ENCODE peak calls at places on chromosomes 4 and X, in five cellular contexts. Q is H9, P is IMR-90, F is neuronal stem cell, I is H1. V is an unnamed sample. For H3K9me3, the result is how much of the 10 kb centered on the place peaks cover.

GRCh38 chr4:46506876-46507275 is 116.9 kb upstream of the GABRA2 start:
- DNase-seq in F (no peak), Q (no peak), I (no peak), P (no peak), V (peak)

GRCh38 chr4:169664615-169665014 is 44.2 kb downstream of the CLCN3 start:
- DNase-seq in P (no peak), I (no peak), Q (no peak), F (no peak), V (no peak)

GRCh38 chrX:44733931-44734330 is 109.9 kb upstream of the DUSP21 start:
- DNase-seq in Q (no peak), F (no peak), P (peak), I (no peak), V (no peak)

GRCh38 chr4:86453044-86453501 is 93.2 kb upstream of the MAPK10 start:
- DNase-seq in F (no peak), Q (no peak), P (peak), I (no peak), V (peak)

GRCh38 chr4:111991797-111992196 is 153.5 kb upstream of the FAM241A start:
- DNase-seq in F (no peak), Q (no peak), I (no peak), P (peak), V (peak)

GRCh38 chrX:39896951-39897740 is 200.6 kb downstream of the BCOR start:
- DNase-seq in P (peak), Q (peak), I (no peak), F (peak), V (peak)

GRCh38 chr4:53653484-53654053 is 62.3 kb upstream of the LNX1 start:
- DNase-seq in P (peak), Q (no peak), F (no peak), I (no peak), V (peak)

GRCh38 chr4:143441678-143442077 is 71.8 kb upstream of the SMARCA5 start:
- DNase-seq in P (no peak), Q (peak), I (no peak), F (no peak), V (no peak)

GRCh38 chr4:45283352-45283751 is 557.0 kb upstream of the GNPDA2 start:
- DNase-seq in F (no peak), I (no peak), P (no peak), Q (no peak), V (no peak)

GRCh38 chr4:20337261-20337664 is 85.6 kb downstream of the SLIT2 start:
- DNase-seq in I (no peak), Q (no peak), P (peak), F (no peak), V (no peak)

GRCh38 chrX:40006025-40007017 is 91.4 kb downstream of the BCOR start:
- DNase-seq in I (no peak), P (no peak), Q (peak), F (no peak), V (peak)

GRCh38 chr4:94976371-94977011 is 218.7 kb downstream of the BMPR1B start:
- DNase-seq in F (no peak), P (peak), Q (no peak), I (no peak), V (peak)

GRCh38 chr4:91127891-91128290 is 1000.7 kb downstream of the CCSER1 start:
- DNase-seq in Q (no peak), F (no peak), I (no peak), P (no peak), V (no peak)

GRCh38 chr4:121484633-121485032 is 103.8 kb upstream of the QRFPR start:
- DNase-seq in Q (peak), F (peak), I (no peak), P (peak), V (peak)

GRCh38 chr4:140098481-140099132 is 55.4 kb downstream of the MAML3 start:
- DNase-seq in Q (no peak), P (peak), F (no peak), I (no peak), V (peak)

GRCh38 chrX:22950278-22951266 is 49.2 kb upstream of the DDX53 start:
- DNase-seq in P (peak), Q (no peak), I (no peak), F (no peak), V (peak)

GRCh38 chr4:6474053-6474568 is 1.7 kb upstream of the PPP2R2C start:
- DNase-seq in I (no peak), F (no peak), P (no peak), Q (peak), V (no peak)

GRCh38 chrX:44343412-44343942 is at the start of gene EFHC2:
- DNase-seq in I (no peak), F (no peak), Q (peak), P (no peak), V (peak)

GRCh38 chr4:98838977-98839618 is 89.8 kb downstream of the EIF4E start:
- DNase-seq in P (peak), F (no peak), I (no peak), Q (no peak), V (peak)

GRCh38 chrX:109826954-109827708 is 94.1 kb upstream of the ACSL4 start:
- DNase-seq in F (no peak), P (peak), I (no peak), Q (no peak), V (peak)

GRCh38 chr4:165052627-165053026 is 1.0 kb upstream of the TRIM75 start:
- DNase-seq in I (no peak), P (no peak), Q (no peak), F (no peak), V (no peak)

GRCh38 chr4:16222957-16223527 is 3.2 kb downstream of the TAPT1 start:
- DNase-seq in F (no peak), Q (no peak), I (no peak), P (peak), V (peak)

GRCh38 chrX:144006811-144007210 is 122.9 kb downstream of the UBE2NL start:
- DNase-seq in I (no peak), Q (no peak), P (no peak), F (no peak), V (peak)
- H3K9me3 ChIP-seq in I (under half), Q (under half), P (under half), F (under half), V (under half)

DNA sequence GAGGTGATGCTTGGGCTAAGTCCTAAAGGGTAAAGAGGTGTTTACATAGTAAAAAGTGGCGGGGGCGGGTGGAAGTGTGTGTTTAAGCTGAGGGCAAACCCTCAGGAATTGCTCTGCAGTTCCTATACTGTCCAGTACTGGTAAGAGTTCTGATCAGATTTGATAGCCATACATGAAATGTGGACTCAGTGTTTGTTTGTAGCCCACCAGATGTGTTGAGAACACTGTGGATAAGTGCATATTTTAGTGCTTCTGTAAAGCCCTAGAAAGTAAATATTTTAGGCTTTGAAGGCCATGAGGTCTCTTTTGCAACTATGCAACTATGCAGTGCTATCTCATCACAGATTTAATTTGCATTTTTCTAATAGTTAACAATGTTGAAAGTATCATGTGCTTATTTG is 80.6 kb upstream of the EOLA2 start:
- DNase-seq in F (no peak), Q (no peak), P (peak), I (no peak), V (peak)
- H4K8ac ChIP-seq in F (no peak), Q (no peak), P (no peak), I (no peak), V (no peak)

DNA sequence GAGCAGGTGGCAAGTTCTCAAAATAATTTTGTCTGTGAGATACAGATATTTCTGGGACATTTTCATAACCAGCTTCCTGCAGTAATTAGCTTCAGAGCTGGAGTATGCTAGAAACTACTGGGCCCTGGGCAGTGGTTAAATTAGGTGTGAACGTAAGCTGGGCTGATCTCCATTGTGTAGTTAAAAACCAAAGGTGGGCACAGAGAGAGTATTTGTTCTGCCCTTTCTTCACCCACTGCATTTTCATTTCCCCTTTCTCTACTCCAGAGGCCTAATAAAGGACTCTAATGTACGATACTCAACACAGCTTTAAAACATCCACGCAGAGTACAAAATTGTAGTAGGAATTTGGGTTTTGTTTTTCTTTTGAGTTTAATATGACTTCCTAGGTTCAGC is 252.7 kb downstream of the SPRY1 start:
- DNase-seq in I (no peak), P (no peak), Q (no peak), F (no peak), V (no peak)
- H2AFZ ChIP-seq in I (peak), P (no peak), Q (no peak), F (peak), V (no peak)

GRCh38 chrX:144809025-144809424 is 438.3 kb upstream of the SPANXN1 start:
- DNase-seq in P (no peak), Q (no peak), F (no peak), I (no peak), V (no peak)
- H3K9me3 ChIP-seq in P (under half), Q (under half), F (under half), I (under half), V (under half)

GRCh38 chr4:2934077-2934812 is 29.0 kb downstream of the NOP14 start:
- DNase-seq in I (no peak), F (no peak), Q (no peak), P (peak), V (peak)

GRCh38 chr4:2932561-2932950 is 30.6 kb downstream of the NOP14 start:
- DNase-seq in Q (peak), P (no peak), I (no peak), F (no peak), V (no peak)

GRCh38 chr4:2934813-2935761 is 28.1 kb downstream of the NOP14 start:
- DNase-seq in P (peak), F (peak), I (peak), Q (peak), V (peak)

GRCh38 chr4:2932951-2933565 is 30.1 kb downstream of the NOP14 start:
- DNase-seq in F (no peak), I (no peak), P (no peak), Q (no peak), V (no peak)

DNA sequence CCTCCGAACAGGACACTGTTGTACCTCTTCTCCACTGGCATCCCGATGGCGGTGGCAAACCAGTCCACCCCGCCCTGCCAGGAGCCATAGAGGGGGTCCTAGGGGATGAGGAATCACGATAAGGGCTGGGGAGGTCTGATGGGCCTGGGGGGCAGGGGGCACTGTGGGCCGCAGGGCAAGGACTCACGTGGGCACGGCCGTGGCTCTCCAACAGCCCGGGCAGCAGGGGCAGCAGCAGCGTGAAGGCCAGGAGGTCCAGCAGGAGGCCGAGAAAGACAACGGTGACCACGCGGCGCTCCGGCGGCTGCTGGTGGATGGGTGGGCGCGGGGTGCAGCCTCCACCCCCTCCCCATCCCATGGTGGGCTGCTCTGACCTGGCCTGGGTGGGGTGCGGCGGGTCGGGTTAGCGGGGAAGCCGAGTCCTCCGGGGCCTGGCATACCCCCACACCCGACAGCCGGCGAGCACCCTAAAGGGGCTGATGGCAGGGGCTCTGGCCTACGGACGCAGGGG is 29.6 kb downstream of the NOP14 start:
- DNase-seq in Q (no peak), I (no peak), F (no peak), P (no peak), V (no peak)
- H4K8ac ChIP-seq in Q (no peak), I (no peak), F (no peak), P (peak), V (peak)

DNA sequence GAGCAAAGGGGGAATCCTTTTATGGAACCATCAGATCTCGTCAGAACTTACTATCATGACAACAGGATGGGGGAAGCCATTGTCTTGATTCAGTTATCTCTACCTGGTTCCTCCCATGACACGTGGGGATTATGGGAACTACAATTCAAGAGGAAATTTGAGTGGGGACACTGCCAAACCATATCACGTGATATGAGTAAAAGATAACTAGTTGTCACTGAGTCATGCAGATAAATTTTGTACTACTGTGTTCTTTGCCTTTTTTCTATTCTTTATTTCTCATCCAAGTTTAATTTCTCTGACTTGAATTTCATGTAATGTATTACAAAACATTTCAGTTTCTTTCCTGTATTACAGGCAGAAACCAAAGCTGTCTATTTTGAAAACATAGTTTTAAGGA is 383.2 kb downstream of the EPHA5 start:
- DNase-seq in I (no peak), F (no peak), Q (no peak), P (no peak), V (no peak)
- H2AFZ ChIP-seq in I (no peak), F (no peak), Q (no peak), P (no peak), V (no peak)

DNA sequence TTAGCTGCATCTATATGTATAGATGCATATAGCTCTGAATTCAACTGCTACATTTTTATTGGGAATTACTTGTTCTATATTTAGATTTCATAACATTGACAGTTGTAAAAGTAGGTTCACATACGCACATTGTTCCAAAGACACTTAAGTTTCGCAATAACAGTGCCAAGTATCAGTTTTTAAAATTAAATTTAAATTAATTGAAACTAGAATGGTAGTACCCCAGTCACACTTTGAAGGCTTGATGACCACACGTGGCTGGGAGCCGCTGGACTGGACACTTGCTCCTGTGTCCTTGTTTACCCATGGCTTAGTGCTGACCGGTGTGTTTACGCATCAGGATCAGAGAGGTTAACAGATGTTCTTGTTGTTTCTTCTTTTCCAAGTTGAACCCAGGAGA is 140.7 kb upstream of the PSAPL1 start:
- DNase-seq in P (no peak), Q (no peak), F (no peak), I (no peak), V (no peak)
- H3K9me3 ChIP-seq in P (half or more), Q (under half), F (under half), I (under half), V (half or more)

GRCh38 chr4:109921384-109921808 is 8.7 kb downstream of the EGF start:
- DNase-seq in I (no peak), F (peak), P (peak), Q (peak), V (peak)
- H4K8ac ChIP-seq in I (no peak), F (no peak), P (no peak), Q (no peak), V (no peak)

GRCh38 chrX:38806875-38807601 is 5.8 kb downstream of the MID1IP1 start:
- DNase-seq in Q (no peak), F (no peak), I (no peak), P (no peak), V (peak)

GRCh38 chrX:38806054-38806389 is 4.8 kb downstream of the MID1IP1 start:
- DNase-seq in I (no peak), P (no peak), F (no peak), Q (no peak), V (no peak)

GRCh38 chrX:38804481-38805293 is 3.4 kb downstream of the MID1IP1 start:
- DNase-seq in P (no peak), F (peak), I (no peak), Q (no peak), V (peak)

GRCh38 chrX:38805294-38806053 is 4.2 kb downstream of the MID1IP1 start:
- DNase-seq in I (no peak), F (no peak), P (peak), Q (peak), V (peak)

DNA sequence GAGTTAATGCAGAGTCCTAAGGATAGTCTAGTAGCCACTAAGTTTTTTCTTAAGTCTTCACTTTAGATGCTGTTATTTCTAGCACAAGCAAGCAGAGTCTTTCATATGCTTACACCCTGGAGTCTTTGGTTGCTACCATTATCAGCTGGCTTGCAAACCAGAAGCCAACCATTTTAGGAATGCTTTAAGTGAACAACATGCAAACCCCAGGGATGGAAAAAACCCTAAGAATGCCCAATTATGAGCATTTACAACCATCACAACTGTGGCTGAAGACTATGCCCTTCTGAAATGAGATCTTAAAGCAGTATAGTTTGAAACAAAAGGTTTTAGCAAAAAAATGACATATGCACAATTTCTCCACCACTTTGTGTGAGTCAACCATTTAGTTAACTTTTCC is 6.6 kb downstream of the MID1IP1 start:
- DNase-seq in F (no peak), P (no peak), Q (no peak), I (no peak), V (peak)
- H2AFZ ChIP-seq in F (no peak), P (no peak), Q (no peak), I (no peak), V (no peak)

V was measured in mesenchymal stem cell.